ENCODE peak calls at places on chromosomes 2 and 18, in eight cellular contexts. C, D, Y, F, W, L, B and I are unnamed samples.
A peak's percentile ranks its signal among the peaks of the same experiment; 100 is the strongest.

GRCh38 chr2:60641866-60642788 is 88.7 kb upstream of the BCL11A start:
- DNase-seq in C (peak; percentile 31), D (peak; percentile 43), F (no peak), Y (no peak), B (peak; percentile 32), W (peak; percentile 72), L (no peak), I (peak; percentile 14)

GRCh38 chr2:170324640-170325046 is 146.7 kb downstream of the MYO3B start:
- DNase-seq in C (peak; percentile 31), L (no peak), W (peak; percentile 63), F (no peak), B (peak; percentile 40), D (no peak), Y (no peak), I (peak; percentile 10)

GRCh38 chr2:189152476-189152875 is 27.1 kb downstream of the COL5A2 start:
- DNase-seq in W (no peak), D (no peak), Y (peak; percentile 37), L (peak; percentile 31), B (no peak), C (no peak), F (no peak), I (no peak)

GRCh38 chr2:7430869-7431641 is 513.8 kb downstream of the RNF144A start:
- DNase-seq in D (peak; percentile 21), B (no peak), L (no peak), Y (peak; percentile 57), C (peak; percentile 43), W (peak; percentile 85), F (no peak), I (no peak)

GRCh38 chr2:241114836-241115235 is 12.7 kb upstream of the MTERF4 start:
- DNase-seq in B (no peak), F (no peak), L (no peak), W (no peak), Y (no peak), C (no peak), D (no peak), I (no peak)

GRCh38 chr18:48657446-48658120 is 118.8 kb downstream of the CTIF start:
- DNase-seq in Y (no peak), B (no peak), L (no peak), W (no peak), C (no peak), F (no peak), D (no peak), I (no peak)

GRCh38 chr2:184677171-184677570 is 78.8 kb downstream of the ZNF804A start:
- DNase-seq in F (no peak), D (no peak), L (no peak), B (peak; percentile 21), W (no peak), C (no peak), Y (no peak), I (no peak)

GRCh38 chr18:69455120-69455519 is 54.4 kb downstream of the DOK6 start:
- DNase-seq in B (no peak), C (no peak), L (no peak), W (no peak), Y (no peak), D (no peak), F (no peak), I (no peak)

GRCh38 chr2:219689676-219690628 is 62.5 kb downstream of the SLC4A3 start:
- DNase-seq in C (peak; percentile 42), F (no peak), W (peak; percentile 74), B (peak; percentile 62), D (peak; percentile 66), L (peak; percentile 35), Y (peak; percentile 31), I (peak; percentile 30)

GRCh38 chr2:33378551-33379220 is 97.8 kb upstream of the RASGRP3 start:
- DNase-seq in D (no peak), L (no peak), W (peak; percentile 17), B (no peak), Y (no peak), F (no peak), C (no peak), I (no peak)

GRCh38 chr2:46058140-46058539 is 239.1 kb upstream of the EPAS1 start:
- DNase-seq in Y (peak; percentile 78), F (no peak), C (peak; percentile 56), L (no peak), W (no peak), D (no peak), B (peak; percentile 75), I (no peak)

GRCh38 chr2:105470979-105471378 is 72.1 kb upstream of the FHL2 start:
- DNase-seq in B (no peak), D (no peak), W (no peak), Y (no peak), L (no peak), F (no peak), C (no peak), I (no peak)

GRCh38 chr2:227503433-227504406 is 31.8 kb downstream of the AGFG1 start:
- DNase-seq in D (no peak), W (peak; percentile 36), F (no peak), C (peak; percentile 62), B (peak; percentile 48), L (no peak), Y (no peak), I (peak; percentile 52)

GRCh38 chr2:190959911-190960788 is 53.8 kb downstream of the STAT1 start:
- DNase-seq in L (no peak), D (no peak), B (no peak), F (no peak), Y (no peak), W (no peak), C (no peak), I (no peak)
- TF ChIP-seq POLR2A in L (no peak), D (no peak), B (no peak), F (no peak), Y (no peak), W (no peak), C (no peak), I (no peak)

GRCh38 chr2:121596221-121597080 is 52.8 kb downstream of the CLASP1 start:
- DNase-seq in W (peak; percentile 91), L (no peak), B (peak; percentile 81), Y (no peak), D (peak; percentile 18), C (peak; percentile 23), F (no peak), I (no peak)
- TF ChIP-seq POLR2A in W (peak; percentile 23), L (no peak), B (no peak), Y (no peak), D (no peak), C (no peak), F (no peak), I (no peak)

GRCh38 chr18:63320041-63320689 is 596 bp upstream of the BCL2 start:
- DNase-seq in D (peak; percentile 80), Y (peak; percentile 89), L (peak; percentile 82), C (peak; percentile 76), F (peak; percentile 49), W (peak; percentile 92), B (peak; percentile 71), I (peak; percentile 60)
- TF ChIP-seq POLR2A in D (no peak), Y (no peak), L (peak; percentile 24), C (no peak), F (no peak), W (no peak), B (no peak), I (no peak)

GRCh38 chr2:11495844-11496271 is 29.9 kb upstream of the E2F6 start:
- DNase-seq in Y (peak; percentile 24), W (no peak), C (no peak), B (no peak), L (peak; percentile 37), D (no peak), F (no peak), I (no peak)
- TF ChIP-seq POLR2A in Y (no peak), W (no peak), C (no peak), B (no peak), L (no peak), D (no peak), F (no peak), I (no peak)

DNA sequence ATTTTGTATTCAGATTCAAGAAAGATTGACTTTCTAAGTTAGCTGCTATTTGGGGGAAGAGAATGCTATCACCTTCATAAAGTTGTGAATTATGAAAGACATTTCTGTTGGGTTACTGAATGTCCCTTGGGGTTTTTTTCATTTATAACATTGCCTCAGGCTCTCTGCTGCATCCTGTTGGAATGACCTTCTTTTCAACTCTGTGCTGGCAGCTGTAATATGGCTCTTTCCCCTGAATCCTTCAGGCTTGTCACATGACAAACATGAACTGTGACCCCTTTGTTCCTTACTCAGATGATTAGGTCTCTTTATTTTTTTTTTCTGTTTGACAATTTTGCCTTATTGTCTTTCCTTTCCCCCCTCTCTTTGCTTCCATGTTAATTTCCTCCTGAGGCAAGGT is 159.8 kb downstream of the TAF4B start:
- DNase-seq in F (no peak), C (no peak), Y (no peak), D (peak; percentile 41), W (peak; percentile 20), L (no peak), B (peak; percentile 87), I (no peak)
- TF ChIP-seq POLR2A in F (no peak), C (no peak), Y (no peak), D (no peak), W (no peak), L (no peak), B (no peak), I (no peak)

DNA sequence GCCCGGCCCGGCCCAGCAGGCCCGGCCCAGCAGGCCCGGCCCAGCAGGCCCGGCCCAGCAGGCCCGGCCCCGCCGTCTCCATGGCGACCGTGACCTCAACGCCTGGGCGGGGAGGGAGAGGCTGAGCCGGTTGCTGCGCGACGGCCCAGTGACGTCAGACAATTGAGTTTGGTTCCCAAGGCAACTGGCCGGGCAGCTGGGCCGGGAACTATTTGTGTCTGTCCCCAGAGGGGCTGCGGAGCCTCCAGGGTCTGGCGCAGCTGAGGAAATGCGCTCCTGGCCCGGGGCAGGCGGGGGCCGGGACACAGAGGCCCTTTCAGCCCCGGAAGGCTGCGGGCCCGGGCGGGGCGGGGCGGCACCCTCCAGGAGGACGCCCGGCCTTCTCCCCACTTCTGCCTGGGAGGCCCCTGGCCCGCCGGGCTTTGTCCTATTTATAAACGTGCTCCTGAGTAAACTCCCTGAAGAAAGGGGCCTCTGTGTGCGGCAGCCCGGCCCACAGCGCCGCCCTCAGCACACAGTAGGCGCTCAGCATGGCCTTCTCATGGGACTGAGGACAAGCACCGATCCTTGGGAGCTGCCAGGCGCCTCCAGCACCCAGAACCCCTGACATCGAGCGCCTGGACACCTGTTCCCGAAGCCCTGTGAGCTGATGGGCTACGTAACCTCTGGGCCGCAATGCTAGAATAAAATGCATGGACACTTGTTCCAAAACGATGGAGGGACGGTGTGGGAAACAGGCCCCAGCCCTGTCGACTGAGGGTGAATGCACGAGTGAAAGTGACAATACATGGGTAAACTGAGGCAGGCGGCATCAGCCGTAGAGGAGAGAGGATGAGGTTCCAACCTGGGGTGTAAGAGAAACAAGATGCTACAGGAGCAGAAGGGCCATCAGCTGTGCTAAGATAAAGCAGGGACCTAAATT is 12.3 kb downstream of the TEX44 start:
- DNase-seq in C (peak; percentile 100), B (peak; percentile 98), L (peak; percentile 100), D (peak; percentile 99), Y (peak; percentile 99), F (peak; percentile 69), W (peak; percentile 94), I (peak; percentile 96)
- TF ChIP-seq POLR2A in C (peak; percentile 74), B (no peak), L (peak; percentile 75), D (no peak), Y (no peak), F (no peak), W (no peak), I (no peak)